ENCODE peak calls at places on chromosomes 3 and 15, in nine cellular contexts. M is cardiac muscle cell; B is stomach; V is left ventricle myocardium inferior; U is AG04450; D is K562; F is neuronal stem cell; G is substantia nigra; Q is CD8-positive, alpha-beta memory T cell. Y is an unnamed sample.

GRCh38 chr3:142962520-142963265 is 781 bp downstream of the PAQR9 start:
- DNase-seq in M (no peak), F (no peak), G (no peak), B (no peak), V (no peak), D (no peak), U (no peak), Q (no peak), Y (no peak)

GRCh38 chr3:101999177-101999778 is 150.0 kb downstream of the NFKBIZ start:
- DNase-seq in V (no peak), U (no peak), F (no peak), G (no peak), B (no peak), Q (no peak), M (no peak), D (no peak), Y (no peak)

GRCh38 chr3:4834403-4834866 is 144.8 kb upstream of the BHLHE40 start:
- DNase-seq in M (no peak), B (peak; percentile 45), V (no peak), U (no peak), F (no peak), Q (peak; percentile 52), G (no peak), D (peak; percentile 40), Y (no peak)

GRCh38 chr15:97036301-97036700 is 705.8 kb downstream of the NR2F2 start:
- DNase-seq in U (no peak), D (no peak), Q (no peak), B (no peak), V (no peak), F (no peak), G (no peak), M (no peak), Y (no peak)

GRCh38 chr3:135565481-135565880 is 400.0 kb upstream of the PPP2R3A start:
- DNase-seq in G (no peak), B (no peak), U (no peak), V (no peak), F (no peak), M (no peak), D (no peak), Q (no peak), Y (no peak)

GRCh38 chr3:196024968-196025367 is 56.9 kb downstream of the TFRC start:
- DNase-seq in Q (no peak), U (no peak), G (no peak), M (no peak), F (no peak), D (no peak), V (no peak), B (no peak), Y (no peak)

GRCh38 chr3:107767897-107768605 is 245.3 kb downstream of the BBX start:
- DNase-seq in G (no peak), F (no peak), V (no peak), Q (no peak), D (no peak), B (no peak), M (no peak), U (no peak), Y (no peak)

GRCh38 chr15:77650285-77650684 is 17.6 kb upstream of the LINGO1 start:
- DNase-seq in Q (no peak), M (peak; percentile 67), D (peak; percentile 69), U (no peak), G (no peak), V (no peak), F (peak; percentile 49), B (no peak), Y (no peak)

GRCh38 chr3:29889230-29889629 is 608.4 kb downstream of the RBMS3 start:
- DNase-seq in U (no peak), V (no peak), F (no peak), M (no peak), G (no peak), Q (no peak), D (no peak), B (no peak), Y (no peak)

GRCh38 chr15:62482715-62483429 is 317.8 kb upstream of the C2CD4B start:
- DNase-seq in Q (no peak), U (no peak), B (no peak), M (peak; percentile 76), V (no peak), F (peak; percentile 33), D (peak; percentile 14), G (no peak), Y (no peak)

GRCh38 chr15:62486041-62486440 is 321.0 kb upstream of the C2CD4B start:
- DNase-seq in V (no peak), F (no peak), B (no peak), G (no peak), M (no peak), U (no peak), Q (no peak), D (no peak), Y (no peak)

GRCh38 chr15:62488383-62488782 is 323.3 kb upstream of the C2CD4B start:
- DNase-seq in B (no peak), F (no peak), G (no peak), V (no peak), U (no peak), Q (no peak), D (no peak), M (no peak), Y (no peak)

GRCh38 chr15:62483817-62484216 is 318.7 kb upstream of the C2CD4B start:
- DNase-seq in M (no peak), D (no peak), G (no peak), Q (no peak), F (no peak), B (peak; percentile 40), U (no peak), V (peak; percentile 48), Y (no peak)

GRCh38 chr15:62485170-62485720 is 320.2 kb upstream of the C2CD4B start:
- DNase-seq in V (no peak), B (no peak), U (no peak), G (no peak), F (no peak), D (no peak), M (peak; percentile 73), Q (no peak), Y (no peak)
- H3K27ac ChIP-seq in V (no peak overlapping the region), B (no peak overlapping the region), U (no peak overlapping the region), G (no peak overlapping the region), F (no peak overlapping the region), D (no peak overlapping the region), M (no peak overlapping the region), Q (no peak overlapping the region), Y (no peak overlapping the region)

DNA sequence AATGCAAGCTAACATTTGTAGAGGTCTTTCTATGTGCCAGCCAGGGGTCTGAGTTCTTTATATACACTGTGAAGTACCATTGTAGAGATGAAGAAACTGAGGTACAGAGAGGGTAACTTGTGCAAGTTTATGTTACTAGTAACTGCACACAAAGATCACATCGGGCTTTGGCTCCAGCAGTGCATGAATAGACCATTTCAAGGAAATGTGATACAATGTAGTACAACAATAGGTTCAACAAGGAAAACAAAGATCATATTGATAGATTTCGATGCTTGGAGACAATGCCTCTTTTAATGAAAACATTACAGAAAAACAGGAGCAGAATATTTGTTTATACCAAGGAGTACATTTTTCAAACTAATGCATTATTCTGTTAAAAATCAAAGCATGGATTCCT is 115.3 kb downstream of the POLR2M start:
- DNase-seq in M (no peak), F (no peak), U (no peak), Q (no peak), B (no peak), V (no peak), D (no peak), G (no peak), Y (no peak)
- H3K27ac ChIP-seq in M (no peak overlapping the region), F (no peak overlapping the region), U (no peak overlapping the region), Q (no peak overlapping the region), B (no peak overlapping the region), V (no peak overlapping the region), D (no peak overlapping the region), G (peak overlapping the region; percentile 88), Y (no peak overlapping the region)

DNA sequence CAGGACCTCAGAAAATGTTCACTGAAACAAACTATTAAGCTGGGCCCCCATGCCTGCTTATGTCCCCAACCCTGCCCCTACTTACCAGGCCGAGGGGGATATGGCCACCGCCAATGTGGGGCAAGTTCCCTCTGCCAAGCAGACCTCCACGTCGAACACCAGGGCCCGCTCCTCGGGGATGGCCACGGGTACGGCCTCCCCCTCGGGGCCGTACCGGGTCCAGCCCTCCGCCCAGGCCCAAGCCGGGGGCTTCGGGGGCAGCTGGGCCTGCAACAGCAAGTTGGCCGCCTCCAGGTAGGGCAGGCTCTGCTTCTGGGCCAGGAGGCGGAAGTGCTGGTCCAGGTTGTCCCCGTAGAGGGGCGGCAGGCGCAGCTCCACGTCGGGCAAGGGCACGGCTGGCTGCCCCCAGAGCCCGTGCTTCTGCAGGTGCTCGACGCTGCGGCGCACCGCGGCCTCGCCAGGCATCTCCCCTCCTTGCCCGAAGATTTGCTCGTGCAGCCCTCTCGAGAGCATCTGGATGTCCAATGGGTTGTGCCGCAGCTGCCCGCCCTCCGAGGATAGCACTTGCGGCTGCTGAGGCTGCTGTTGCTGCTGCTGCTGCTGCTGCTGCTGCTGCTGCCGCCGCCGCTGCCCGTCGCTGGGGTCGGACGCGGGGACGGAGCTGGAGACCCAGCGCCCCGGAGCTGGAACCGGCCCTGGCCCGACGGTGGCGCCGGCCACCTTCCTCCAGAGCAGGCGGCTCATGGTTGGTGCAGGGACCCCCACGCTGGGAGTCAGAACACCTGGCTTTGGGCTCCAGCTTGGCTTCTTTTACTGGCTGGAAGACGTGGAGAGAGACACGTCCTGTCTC is 1.4 kb downstream of the POLG start:
- DNase-seq in G (no peak), V (no peak), D (no peak), U (no peak), M (no peak), B (no peak), F (no peak), Q (no peak), Y (no peak)
- H3K27ac ChIP-seq in G (peak overlapping the region; percentile 83), V (no peak overlapping the region), D (peak overlapping the region; percentile 85), U (no peak overlapping the region), M (no peak overlapping the region), B (no peak overlapping the region), F (no peak overlapping the region), Q (peak overlapping the region; percentile 82), Y (no peak overlapping the region)

GRCh38 chr3:100044369-100044768 is 69.9 kb downstream of the FILIP1L start:
- DNase-seq in D (no peak), M (no peak), Q (no peak), V (no peak), U (no peak), F (no peak), B (no peak), G (no peak), Y (no peak)

GRCh38 chr3:100048248-100048647 is 66.1 kb downstream of the FILIP1L start:
- DNase-seq in M (no peak), B (no peak), D (no peak), V (no peak), G (no peak), Q (no peak), U (no peak), F (no peak), Y (no peak)

GRCh38 chr3:100045696-100046095 is 68.6 kb downstream of the FILIP1L start:
- DNase-seq in M (no peak), U (peak; percentile 98), F (no peak), B (no peak), V (peak; percentile 76), G (peak; percentile 8), D (peak; percentile 10), Q (no peak), Y (no peak)

GRCh38 chr3:100047455-100048141 is 66.7 kb downstream of the FILIP1L start:
- DNase-seq in V (no peak), F (no peak), M (no peak), D (no peak), Q (no peak), B (no peak), G (peak; percentile 1), U (peak; percentile 87), Y (no peak)

DNA sequence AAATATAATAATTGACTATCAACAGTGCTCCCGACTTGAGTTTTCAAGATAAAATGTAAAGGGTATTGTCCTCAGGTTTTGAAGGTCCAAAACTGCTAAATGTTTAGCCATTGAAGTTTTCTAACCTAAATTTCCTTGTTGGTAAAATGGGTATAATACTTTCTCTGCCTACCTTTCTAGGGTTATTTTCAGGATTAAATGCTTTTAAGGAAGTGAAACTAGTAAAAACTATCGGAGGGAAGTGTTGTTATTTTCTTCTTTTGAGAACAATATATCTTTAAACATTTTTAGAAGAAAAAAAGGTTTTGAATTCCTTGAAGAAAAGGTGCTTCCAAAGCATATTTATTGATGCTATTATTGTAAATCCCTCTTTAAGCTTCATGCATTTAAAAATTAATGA is 67.3 kb downstream of the FILIP1L start:
- DNase-seq in M (no peak), G (no peak), V (no peak), Q (no peak), U (no peak), F (no peak), D (no peak), B (no peak), Y (no peak)
- H3K27ac ChIP-seq in M (no peak overlapping the region), G (no peak overlapping the region), V (peak overlapping the region; percentile 94), Q (no peak overlapping the region), U (no peak overlapping the region), F (no peak overlapping the region), D (no peak overlapping the region), B (no peak overlapping the region), Y (peak overlapping the region; percentile 82)

Y was measured in thoracic aorta.